ENCODE peak calls at places on chromosomes 3 and 15, in nine cellular contexts. I is GM10248; H is fibroblast of lung; Z is nucleus accumbens; J is H9; U is activated T-cell treated with anti-CD3 and anti-CD28 coated beads, Interleukin-2, amount 50 U/mL, for 48 hours; A is lung microvascular endothelial cell; C is NCI-H1092 treated with DMSO at 0.1 percent for 48 hours; F is ELR. K is an unnamed sample.

GRCh38 chr15:62021991-62022600 is 38.2 kb downstream of the VPS13C start:
- DNase-seq in I (no peak), H (no peak), Z (no peak), J (no peak), U (no peak), A (no peak), C (no peak), F (peak), K (no peak)

GRCh38 chr15:28985691-28986090 is 99.9 kb downstream of the APBA2 start:
- DNase-seq in I (no peak), H (no peak), Z (no peak), J (no peak), U (no peak), A (no peak), C (no peak), F (no peak), K (no peak)

GRCh38 chr3:52231502-52232278 is 6.2 kb upstream of the TLR9 start:
- DNase-seq in I (peak), H (peak), Z (no peak), J (peak), U (peak), A (peak), C (no peak), F (peak), K (peak)

GRCh38 chr15:75594276-75594675 is 15.2 kb upstream of the PTPN9 start:
- DNase-seq in I (no peak), H (no peak), Z (no peak), J (no peak), U (no peak), A (no peak), C (no peak), F (no peak), K (no peak)

GRCh38 chr3:8492744-8493511 is 8.7 kb upstream of the LMCD1 start:
- DNase-seq in I (no peak), H (peak), Z (no peak), J (no peak), U (no peak), A (no peak), C (no peak), F (peak), K (no peak)

GRCh38 chr3:151155409-151156128 is 47.4 kb downstream of the GPR171 start:
- DNase-seq in I (no peak), H (no peak), Z (no peak), J (no peak), U (no peak), A (no peak), C (no peak), F (no peak), K (no peak)

GRCh38 chr3:71566776-71567175 is 16.8 kb downstream of the FOXP1 start:
- DNase-seq in I (no peak), H (no peak), Z (no peak), J (no peak), U (no peak), A (no peak), C (no peak), F (no peak), K (no peak)

GRCh38 chr3:11915621-11916417 is 69.1 kb upstream of the TAMM41 start:
- DNase-seq in I (no peak), H (no peak), Z (no peak), J (peak), U (no peak), A (no peak), C (no peak), F (no peak), K (no peak)

GRCh38 chr3:5731100-5731499 is 543.6 kb downstream of the EDEM1 start:
- DNase-seq in I (no peak), H (no peak), Z (no peak), J (no peak), U (no peak), A (no peak), C (no peak), F (no peak), K (no peak)

GRCh38 chr15:100048736-100049135 is 293.0 kb downstream of the ADAMTS17 start:
- DNase-seq in I (no peak), H (no peak), Z (no peak), J (no peak), U (no peak), A (no peak), C (no peak), F (no peak), K (no peak)

GRCh38 chr3:187673012-187673411 is 2.8 kb upstream of the SST start:
- DNase-seq in I (no peak), H (peak), Z (no peak), J (no peak), U (no peak), A (no peak), C (no peak), F (peak), K (no peak)

GRCh38 chr3:157088133-157088488 is 71.8 kb downstream of the CCNL1 start:
- DNase-seq in I (no peak), H (no peak), Z (no peak), J (no peak), U (no peak), A (peak), C (no peak), F (peak), K (no peak)

GRCh38 chr3:176490357-176490756 is 706.9 kb downstream of the TBL1XR1 start:
- DNase-seq in I (no peak), H (no peak), Z (no peak), J (no peak), U (no peak), A (no peak), C (no peak), F (no peak), K (no peak)

GRCh38 chr3:125105116-125105515 is 49.3 kb upstream of the HEG1 start:
- DNase-seq in I (no peak), H (no peak), Z (no peak), J (no peak), U (no peak), A (no peak), C (no peak), F (no peak), K (no peak)